ENCODE peak calls at places on chromosomes 7 and 10, in ten cellular contexts. M is bronchial epithelial cell, X is psoas muscle, N is fibroblast of mammary gland, Q is A549, I is left ventricle myocardium inferior, P is tibial artery, S is aorta, U is pancreas, K is iPS DF 6.9. E is an unnamed sample.

GRCh38 chr7:89837515-89837914 is 316.8 kb upstream of the STEAP1 start:
- DNase-seq in M (peak), Q (no peak), X (no peak), S (no peak), K (no peak), N (peak), I (no peak), U (no peak), P (no peak), E (peak)

GRCh38 chr7:128867842-128868623 is 5.4 kb downstream of the ATP6V1F start:
- DNase-seq in X (peak), P (no peak), S (no peak), Q (no peak), M (peak), I (no peak), N (no peak), U (no peak), K (no peak), E (no peak)

GRCh38 chr7:33852838-33853237 is 52.5 kb upstream of the BMPER start:
- DNase-seq in K (no peak), I (no peak), P (no peak), Q (no peak), S (no peak), X (no peak), U (no peak), N (no peak), M (no peak), E (no peak)

GRCh38 chr10:16953270-16953669 is 136.0 kb upstream of the RSU1 start:
- DNase-seq in S (no peak), N (no peak), Q (no peak), K (no peak), U (no peak), M (peak), P (no peak), I (no peak), X (no peak), E (no peak)

GRCh38 chr7:47327306-47327697 is 254.6 kb downstream of the TNS3 start:
- DNase-seq in U (no peak), Q (no peak), S (peak), I (peak), P (no peak), M (no peak), X (no peak), K (no peak), N (peak), E (no peak)

GRCh38 chr10:71525102-71525501 is 128.4 kb downstream of the CDH23 start:
- DNase-seq in P (no peak), S (no peak), M (no peak), Q (no peak), N (no peak), K (no peak), U (no peak), I (no peak), X (no peak), E (no peak)

GRCh38 chr10:132211246-132211645 is 24.5 kb downstream of the DPYSL4 start:
- DNase-seq in S (no peak), U (no peak), P (no peak), I (no peak), Q (no peak), N (no peak), M (no peak), K (no peak), X (no peak), E (no peak)

GRCh38 chr10:1069680-1070079 is 13.5 kb downstream of the WDR37 start:
- DNase-seq in N (no peak), P (no peak), K (no peak), X (no peak), U (no peak), Q (no peak), S (no peak), M (no peak), I (no peak), E (no peak)

GRCh38 chr10:73039635-73040034 is 57.0 kb downstream of the P4HA1 start:
- DNase-seq in N (peak), S (no peak), K (no peak), U (no peak), X (no peak), P (peak), M (no peak), Q (no peak), I (no peak), E (no peak)

GRCh38 chr10:44385726-44386438 is 985 bp upstream of the CXCL12 start:
- DNase-seq in N (no peak), I (no peak), Q (no peak), U (peak), P (peak), S (peak), X (no peak), M (no peak), K (no peak), E (no peak)

GRCh38 chr10:35331894-35332640 is 4.2 kb upstream of the CCNY start:
- DNase-seq in P (no peak), X (no peak), S (no peak), M (peak), N (peak), I (no peak), K (no peak), U (no peak), Q (peak), E (peak)
- H3K4me3 ChIP-seq in P (no peak), X (no peak), S (no peak), M (no peak), N (no peak), I (no peak), K (no peak), U (no peak), Q (peak), E (no peak)

GRCh38 chr7:98869374-98870070 is at the start of gene TMEM130:
- DNase-seq in K (no peak), U (peak), Q (no peak), M (no peak), I (no peak), S (peak), N (no peak), P (peak), X (peak), E (no peak)
- H3K4me3 ChIP-seq in K (peak), U (peak), Q (peak), M (peak), I (peak), S (peak), N (peak), P (peak), X (peak), E (peak)

GRCh38 chr10:113127285-113128283 is 177.5 kb downstream of the TCF7L2 start:
- DNase-seq in M (no peak), U (no peak), I (no peak), P (no peak), X (no peak), K (no peak), S (no peak), Q (no peak), N (peak), E (no peak)

GRCh38 chr10:113126506-113127192 is 176.6 kb downstream of the TCF7L2 start:
- DNase-seq in I (peak), Q (peak), S (peak), K (no peak), U (peak), P (peak), N (peak), X (peak), M (peak), E (no peak)

GRCh38 chr10:113131611-113132330 is 181.7 kb downstream of the TCF7L2 start:
- DNase-seq in U (no peak), P (no peak), I (no peak), Q (peak), K (no peak), X (no peak), M (no peak), N (peak), S (no peak), E (no peak)

GRCh38 chr10:113128450-113129105 is 178.5 kb downstream of the TCF7L2 start:
- DNase-seq in X (no peak), I (no peak), Q (no peak), U (no peak), P (no peak), S (no peak), M (no peak), N (peak), K (no peak), E (no peak)

DNA sequence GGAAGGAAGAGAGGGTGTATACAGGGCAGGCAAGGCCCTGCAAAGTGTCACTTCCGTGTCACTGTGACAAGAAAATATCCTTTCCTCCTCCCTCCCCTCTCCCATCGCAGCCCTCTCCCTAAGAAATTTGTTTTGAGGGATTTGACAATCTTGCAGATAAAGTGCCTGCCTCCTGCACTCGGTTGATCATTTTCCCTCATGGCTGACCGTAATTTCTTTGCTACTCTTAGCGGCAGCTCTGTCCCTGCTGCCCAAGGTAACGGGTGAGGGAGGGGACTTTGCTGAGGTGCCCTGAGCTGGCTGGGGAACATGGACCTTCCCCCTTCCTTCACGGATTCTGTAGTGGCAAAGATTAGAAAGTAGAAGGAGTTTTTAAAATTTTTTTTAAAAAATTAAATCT is 179.1 kb downstream of the TCF7L2 start:
- DNase-seq in K (no peak), S (no peak), X (no peak), U (no peak), I (no peak), P (no peak), Q (no peak), M (no peak), N (no peak), E (no peak)
- H3K4me3 ChIP-seq in K (no peak), S (no peak), X (peak), U (no peak), I (peak), P (no peak), Q (no peak), M (no peak), N (peak), E (no peak)

DNA sequence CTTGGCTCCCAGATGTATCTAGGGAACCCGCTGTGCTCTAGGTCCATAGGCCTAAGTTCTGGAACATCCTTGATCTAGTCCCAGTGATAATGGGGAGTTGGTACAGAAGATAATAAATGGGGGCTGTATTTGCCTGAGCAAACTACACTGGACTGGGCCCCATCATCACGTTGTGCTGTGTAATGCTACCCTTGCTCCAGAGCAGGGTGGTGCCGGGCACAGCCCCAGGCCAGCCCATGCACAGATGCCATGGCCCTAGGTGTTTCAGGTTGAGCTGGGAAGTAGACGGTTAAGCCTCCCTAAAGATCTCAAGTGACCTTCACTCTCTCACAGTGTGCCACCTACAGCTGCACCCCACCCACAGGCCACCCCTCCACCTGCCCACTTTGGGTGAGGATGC is 53.2 kb downstream of the STRA8 start:
- DNase-seq in P (no peak), X (no peak), I (no peak), M (no peak), K (no peak), N (no peak), Q (no peak), S (no peak), U (no peak), E (no peak)
- H3K4me3 ChIP-seq in P (no peak), X (no peak), I (no peak), M (no peak), K (no peak), N (no peak), Q (no peak), S (no peak), U (no peak), E (no peak)

GRCh38 chr10:93198401-93199175 is 124.9 kb downstream of the CYP26A1 start:
- DNase-seq in S (no peak), N (peak), K (no peak), M (peak), P (no peak), U (no peak), Q (no peak), I (no peak), X (peak), E (no peak)
- H3K4me3 ChIP-seq in S (peak), N (peak), K (no peak), M (no peak), P (peak), U (peak), Q (peak), I (peak), X (peak), E (peak)

DNA sequence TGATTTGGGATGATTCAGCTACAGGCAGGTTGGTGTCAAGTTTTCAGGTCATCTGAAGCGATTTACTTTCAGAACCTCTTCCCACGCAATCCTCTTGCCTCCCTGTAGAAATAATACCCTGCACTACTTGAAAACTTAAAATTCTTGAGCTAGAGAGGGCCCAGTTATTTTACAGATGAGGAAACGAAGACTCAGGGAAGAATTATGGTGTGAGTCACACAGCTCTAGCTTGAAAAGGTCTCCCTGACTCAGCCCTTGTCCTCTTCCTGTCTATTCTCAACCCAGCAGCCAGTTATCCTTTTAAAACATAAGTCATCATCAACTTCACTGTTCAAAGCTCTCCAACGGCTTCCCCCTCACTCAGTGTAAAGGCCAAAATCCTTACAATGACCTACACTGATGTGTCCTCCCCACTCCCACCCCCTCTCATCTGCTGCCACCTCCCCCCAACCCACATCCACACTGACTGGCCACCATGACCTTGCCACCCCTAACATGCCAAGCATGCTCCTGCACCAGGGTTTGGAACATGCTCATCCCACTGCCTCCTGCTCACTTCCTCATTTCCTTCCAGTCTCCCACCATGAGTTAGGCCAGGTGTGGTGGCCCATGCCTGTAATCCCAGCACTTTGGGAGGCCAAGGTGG is 3.4 kb downstream of the DNMBP start:
- DNase-seq in P (no peak), K (no peak), M (peak), S (no peak), Q (peak), U (no peak), N (peak), I (no peak), X (no peak), E (peak)
- H3K4me3 ChIP-seq in P (no peak), K (no peak), M (no peak), S (no peak), Q (peak), U (no peak), N (no peak), I (peak), X (peak), E (no peak)